ENCODE peak calls at places on chromosomes 11 and 22, in five cellular contexts. One of them, this sample, is unnamed.

GRCh38 chr22:21447694-21448402 is 19.3 kb upstream of the TMEM191C start:
- DNase-seq in stomach: peak; percentile 21
- DNase-seq in GM12865: no peak
- DNase-seq in lung: no peak
- DNase-seq in Panc1: no peak
- DNase-seq in this sample: no peak

GRCh38 chr22:34851918-34852662 is 213.9 kb upstream of the ISX start:
- DNase-seq in stomach: no peak
- DNase-seq in GM12865: no peak
- DNase-seq in lung: no peak
- DNase-seq in Panc1: no peak
- DNase-seq in this sample: no peak

GRCh38 chr11:22479986-22480740 is 142.0 kb downstream of the SLC17A6 start:
- DNase-seq in stomach: no peak
- DNase-seq in GM12865: no peak
- DNase-seq in lung: no peak
- DNase-seq in Panc1: no peak
- DNase-seq in this sample: no peak

GRCh38 chr22:29083576-29084566 is 11.0 kb downstream of the KREMEN1 start:
- DNase-seq in stomach: no peak
- DNase-seq in GM12865: peak; percentile 43
- DNase-seq in lung: no peak
- DNase-seq in Panc1: no peak
- DNase-seq in this sample: no peak

GRCh38 chr11:86245369-86246292 is 1.1 kb downstream of the EED start:
- DNase-seq in stomach: no peak
- DNase-seq in GM12865: peak; percentile 62
- DNase-seq in lung: no peak
- DNase-seq in Panc1: peak; percentile 15
- DNase-seq in this sample: no peak

GRCh38 chr11:19595840-19596751 is 116.5 kb upstream of the NAV2 start:
- DNase-seq in stomach: no peak
- DNase-seq in GM12865: no peak
- DNase-seq in lung: no peak
- DNase-seq in Panc1: peak; percentile 10
- DNase-seq in this sample: no peak

GRCh38 chr22:47166446-47167016 is 404.1 kb downstream of the TBC1D22A start:
- DNase-seq in stomach: no peak
- DNase-seq in GM12865: no peak
- DNase-seq in lung: no peak
- DNase-seq in Panc1: no peak
- DNase-seq in this sample: no peak

GRCh38 chr11:74949748-74950127 is 672 bp downstream of the SPCS2 start:
- DNase-seq in stomach: no peak
- DNase-seq in GM12865: no peak
- DNase-seq in lung: no peak
- DNase-seq in Panc1: no peak
- DNase-seq in this sample: no peak

GRCh38 chr22:21968452-21969129 is 14.0 kb downstream of the TOP3B start:
- DNase-seq in stomach: no peak
- DNase-seq in GM12865: no peak
- DNase-seq in lung: no peak
- DNase-seq in Panc1: no peak
- DNase-seq in this sample: no peak

GRCh38 chr22:24149191-24149590 is 32.1 kb upstream of the SUSD2 start:
- DNase-seq in stomach: no peak
- DNase-seq in GM12865: no peak
- DNase-seq in lung: no peak
- DNase-seq in Panc1: no peak
- DNase-seq in this sample: no peak

GRCh38 chr11:26842458-26842841 is 120.6 kb upstream of the SLC5A12 start:
- DNase-seq in stomach: no peak
- DNase-seq in GM12865: no peak
- DNase-seq in lung: no peak
- DNase-seq in Panc1: no peak
- DNase-seq in this sample: no peak
- H3K4me3 ChIP-seq in stomach: no peak overlapping the region
- H3K4me3 ChIP-seq in GM12865: no peak overlapping the region
- H3K4me3 ChIP-seq in lung: no peak overlapping the region
- H3K4me3 ChIP-seq in Panc1: no peak overlapping the region
- H3K4me3 ChIP-seq in this sample: no peak overlapping the region

GRCh38 chr11:119727523-119728081 is 1.4 kb downstream of the NECTIN1 start:
- DNase-seq in stomach: peak; percentile 59
- DNase-seq in GM12865: peak; percentile 10
- DNase-seq in lung: no peak
- DNase-seq in Panc1: no peak
- DNase-seq in this sample: no peak

GRCh38 chr11:119730347-119730613 is 1.3 kb upstream of the NECTIN1 start:
- DNase-seq in stomach: no peak
- DNase-seq in GM12865: no peak
- DNase-seq in lung: no peak
- DNase-seq in Panc1: no peak
- DNase-seq in this sample: no peak

GRCh38 chr11:119728226-119728626 is 774 bp downstream of the NECTIN1 start:
- DNase-seq in stomach: no peak
- DNase-seq in GM12865: no peak
- DNase-seq in lung: no peak
- DNase-seq in Panc1: no peak
- DNase-seq in this sample: no peak

GRCh38 chr11:119729581-119730346 is 764 bp upstream of the NECTIN1 start:
- DNase-seq in stomach: peak; percentile 52
- DNase-seq in GM12865: no peak
- DNase-seq in lung: peak; percentile 71
- DNase-seq in Panc1: no peak
- DNase-seq in this sample: no peak

GRCh38 chr11:119728651-119729580 is at the start of gene NECTIN1:
- DNase-seq in stomach: peak; percentile 91
- DNase-seq in GM12865: peak; percentile 87
- DNase-seq in lung: peak; percentile 88
- DNase-seq in Panc1: peak; percentile 39
- DNase-seq in this sample: peak; percentile 9
- TF ChIP-seq CTCF in stomach: peak; percentile 85
- TF ChIP-seq CTCF in GM12865: peak; percentile 91
- TF ChIP-seq CTCF in lung: peak; percentile 38
- TF ChIP-seq CTCF in Panc1: peak; percentile 100
- TF ChIP-seq CTCF in this sample: peak; percentile 72

GRCh38 chr11:59009661-59010060 is 70.4 kb downstream of the GLYATL1 start:
- DNase-seq in stomach: no peak
- DNase-seq in GM12865: peak; percentile 6
- DNase-seq in lung: no peak
- DNase-seq in Panc1: no peak
- DNase-seq in this sample: no peak
- H3K4me3 ChIP-seq in stomach: no peak overlapping the region
- H3K4me3 ChIP-seq in GM12865: no peak overlapping the region
- H3K4me3 ChIP-seq in lung: no peak overlapping the region
- H3K4me3 ChIP-seq in Panc1: no peak overlapping the region
- H3K4me3 ChIP-seq in this sample: no peak overlapping the region

GRCh38 chr11:128777369-128778011 is 83.6 kb downstream of the FLI1 start:
- DNase-seq in stomach: no peak
- DNase-seq in GM12865: no peak
- DNase-seq in lung: no peak
- DNase-seq in Panc1: no peak
- DNase-seq in this sample: no peak
- TF ChIP-seq CTCF in stomach: no peak
- TF ChIP-seq CTCF in GM12865: no peak
- TF ChIP-seq CTCF in lung: no peak
- TF ChIP-seq CTCF in Panc1: peak; percentile 53
- TF ChIP-seq CTCF in this sample: no peak

GRCh38 chr11:10454506-10454901 is 560 bp upstream of the AMPD3 start:
- DNase-seq in stomach: no peak
- DNase-seq in GM12865: no peak
- DNase-seq in lung: peak; percentile 11
- DNase-seq in Panc1: no peak
- DNase-seq in this sample: no peak

GRCh38 chr11:10454902-10455631 is at the start of gene AMPD3:
- DNase-seq in stomach: no peak
- DNase-seq in GM12865: peak; percentile 78
- DNase-seq in lung: peak; percentile 28
- DNase-seq in Panc1: peak; percentile 96
- DNase-seq in this sample: peak; percentile 84

GRCh38 chr11:10457901-10458300 is 2.8 kb downstream of the AMPD3 start:
- DNase-seq in stomach: no peak
- DNase-seq in GM12865: no peak
- DNase-seq in lung: no peak
- DNase-seq in Panc1: no peak
- DNase-seq in this sample: no peak

GRCh38 chr11:10456519-10456918 is 1.5 kb downstream of the AMPD3 start:
- DNase-seq in stomach: no peak
- DNase-seq in GM12865: peak; percentile 29
- DNase-seq in lung: peak; percentile 26
- DNase-seq in Panc1: no peak
- DNase-seq in this sample: no peak

DNA sequence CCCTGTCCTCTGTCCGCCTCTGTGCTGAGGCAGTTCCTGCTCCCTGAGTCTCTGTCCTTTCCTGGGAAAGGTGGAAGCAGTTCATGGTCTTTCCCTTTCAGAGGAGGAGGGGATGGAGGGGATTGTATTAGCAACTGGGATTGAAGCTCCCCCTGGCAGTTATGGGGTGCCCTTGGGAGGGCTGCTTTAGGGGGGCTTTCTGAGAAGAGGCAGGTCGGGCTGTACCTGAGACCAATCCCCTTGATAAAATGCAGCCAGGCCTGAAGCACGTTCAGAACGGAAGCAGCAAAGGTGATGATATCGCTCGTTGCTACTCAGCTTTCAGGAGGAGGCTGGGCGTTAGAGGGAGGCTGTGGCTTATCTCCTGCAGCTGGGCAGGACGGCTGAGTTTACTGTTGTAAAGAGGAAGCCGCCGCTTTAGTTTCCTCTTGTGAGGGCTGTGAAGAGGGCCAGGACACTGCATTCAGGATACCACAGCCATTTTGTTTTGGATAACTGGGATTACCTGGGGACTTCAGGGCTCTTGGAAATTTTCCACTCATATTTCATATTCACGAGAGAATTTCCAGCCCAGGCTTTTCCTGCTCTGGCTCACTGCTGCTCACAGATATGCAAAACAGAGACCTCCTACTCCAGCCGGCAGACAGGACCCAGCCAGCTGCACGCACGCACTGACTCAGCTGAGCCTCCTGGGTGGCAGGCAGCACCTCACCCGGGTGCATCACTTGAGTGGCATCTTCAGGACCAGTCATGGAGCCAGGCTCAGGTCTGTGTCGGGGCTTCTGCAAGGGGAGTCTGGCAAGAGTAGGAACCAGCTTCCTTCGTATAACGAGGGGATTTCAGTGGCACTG is 798 bp downstream of the AMPD3 start:
- DNase-seq in stomach: peak; percentile 70
- DNase-seq in GM12865: peak; percentile 92
- DNase-seq in lung: peak; percentile 43
- DNase-seq in Panc1: no peak
- DNase-seq in this sample: no peak
- H3K4me3 ChIP-seq in stomach: peak overlapping the region; percentile 37
- H3K4me3 ChIP-seq in GM12865: peak overlapping the region; percentile 78
- H3K4me3 ChIP-seq in lung: no peak overlapping the region
- H3K4me3 ChIP-seq in Panc1: peak overlapping the region; percentile 67
- H3K4me3 ChIP-seq in this sample: peak overlapping the region; percentile 37

DNA sequence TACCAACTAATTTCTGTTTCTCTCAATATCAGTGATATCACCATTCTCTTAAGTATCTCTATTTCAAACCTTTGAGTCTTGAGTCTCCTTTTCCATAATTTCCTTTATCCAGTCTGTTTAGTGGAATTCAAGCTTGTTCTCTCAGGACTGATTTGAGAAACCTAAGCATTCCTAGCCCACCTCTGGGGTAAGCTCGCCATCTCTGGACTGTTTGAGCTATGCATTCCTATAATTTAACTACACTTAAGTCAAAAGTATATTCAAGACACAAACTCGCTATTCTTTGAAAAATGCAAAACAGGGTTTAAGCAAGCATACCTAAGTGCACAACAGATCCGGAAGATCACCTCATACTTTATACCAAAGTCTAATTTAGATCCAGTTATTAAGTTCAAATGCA is 2.1 kb upstream of the DLAT start:
- DNase-seq in stomach: no peak
- DNase-seq in GM12865: no peak
- DNase-seq in lung: no peak
- DNase-seq in Panc1: no peak
- DNase-seq in this sample: no peak
- TF ChIP-seq CTCF in stomach: no peak
- TF ChIP-seq CTCF in GM12865: no peak
- TF ChIP-seq CTCF in lung: no peak
- TF ChIP-seq CTCF in Panc1: no peak
- TF ChIP-seq CTCF in this sample: peak; percentile 4

GRCh38 chr11:121932646-121933185 is 183.3 kb downstream of the BLID start:
- DNase-seq in stomach: no peak
- DNase-seq in GM12865: no peak
- DNase-seq in lung: no peak
- DNase-seq in Panc1: no peak
- DNase-seq in this sample: no peak

GRCh38 chr11:121933294-121933693 is 182.7 kb downstream of the BLID start:
- DNase-seq in stomach: no peak
- DNase-seq in GM12865: no peak
- DNase-seq in lung: no peak
- DNase-seq in Panc1: no peak
- DNase-seq in this sample: no peak

GRCh38 chr11:121936781-121937447 is 179.1 kb downstream of the BLID start:
- DNase-seq in stomach: no peak
- DNase-seq in GM12865: no peak
- DNase-seq in lung: no peak
- DNase-seq in Panc1: no peak
- DNase-seq in this sample: no peak

GRCh38 chr11:121933694-121934093 is 182.3 kb downstream of the BLID start:
- DNase-seq in stomach: no peak
- DNase-seq in GM12865: no peak
- DNase-seq in lung: no peak
- DNase-seq in Panc1: no peak
- DNase-seq in this sample: no peak

GRCh38 chr11:121936375-121936774 is 179.6 kb downstream of the BLID start:
- DNase-seq in stomach: no peak
- DNase-seq in GM12865: no peak
- DNase-seq in lung: no peak
- DNase-seq in Panc1: no peak
- DNase-seq in this sample: no peak
- H3K4me3 ChIP-seq in stomach: no peak overlapping the region
- H3K4me3 ChIP-seq in GM12865: no peak overlapping the region
- H3K4me3 ChIP-seq in lung: no peak overlapping the region
- H3K4me3 ChIP-seq in Panc1: no peak overlapping the region
- H3K4me3 ChIP-seq in this sample: no peak overlapping the region